ENCODE peak calls at places on chromosomes 5 and 9, in nine cellular contexts. One of them, this sample, is unnamed.

GRCh38 chr9:127545196-127546124 is 66.6 kb upstream of the STXBP1 start:
- DNase-seq in fibroblast of lung: peak; percentile 56
- DNase-seq in kidney: peak; percentile 93
- DNase-seq in HepG2: peak; percentile 96
- DNase-seq in neural progenitor cell: peak; percentile 42
- DNase-seq in neuronal stem cell: no peak
- DNase-seq in PC-3: peak; percentile 75
- DNase-seq in DND-41: no peak
- DNase-seq in HCT116: no peak
- DNase-seq in this sample: no peak

GRCh38 chr5:113487411-113487778 is 858 bp downstream of the MCC start:
- DNase-seq in fibroblast of lung: peak; percentile 18
- DNase-seq in kidney: peak; percentile 61
- DNase-seq in HepG2: no peak
- DNase-seq in neural progenitor cell: peak; percentile 42
- DNase-seq in neuronal stem cell: peak; percentile 18
- DNase-seq in PC-3: peak; percentile 38
- DNase-seq in DND-41: no peak
- DNase-seq in HCT116: peak; percentile 15
- DNase-seq in this sample: peak; percentile 49

GRCh38 chr5:68087866-68088265 is 127.7 kb upstream of the PIK3R1 start:
- DNase-seq in fibroblast of lung: no peak
- DNase-seq in kidney: no peak
- DNase-seq in HepG2: no peak
- DNase-seq in neural progenitor cell: no peak
- DNase-seq in neuronal stem cell: no peak
- DNase-seq in PC-3: no peak
- DNase-seq in DND-41: no peak
- DNase-seq in HCT116: no peak
- DNase-seq in this sample: peak; percentile 49

GRCh38 chr5:125659316-125660071 is 763.7 kb upstream of the GRAMD2B start:
- DNase-seq in fibroblast of lung: peak; percentile 91
- DNase-seq in kidney: peak; percentile 41
- DNase-seq in HepG2: no peak
- DNase-seq in neural progenitor cell: peak; percentile 78
- DNase-seq in neuronal stem cell: peak; percentile 78
- DNase-seq in PC-3: no peak
- DNase-seq in DND-41: no peak
- DNase-seq in HCT116: no peak
- DNase-seq in this sample: peak; percentile 69

GRCh38 chr5:169542811-169543210 is 40.8 kb upstream of the SPDL1 start:
- DNase-seq in fibroblast of lung: no peak
- DNase-seq in kidney: no peak
- DNase-seq in HepG2: no peak
- DNase-seq in neural progenitor cell: no peak
- DNase-seq in neuronal stem cell: no peak
- DNase-seq in PC-3: no peak
- DNase-seq in DND-41: no peak
- DNase-seq in HCT116: no peak
- DNase-seq in this sample: no peak

GRCh38 chr5:36355513-36355912 is 53.8 kb upstream of the RANBP3L start:
- DNase-seq in fibroblast of lung: no peak
- DNase-seq in kidney: no peak
- DNase-seq in HepG2: no peak
- DNase-seq in neural progenitor cell: no peak
- DNase-seq in neuronal stem cell: no peak
- DNase-seq in PC-3: no peak
- DNase-seq in DND-41: no peak
- DNase-seq in HCT116: no peak
- DNase-seq in this sample: no peak

GRCh38 chr9:114225534-114226288 is 70.4 kb downstream of the COL27A1 start:
- DNase-seq in fibroblast of lung: peak; percentile 36
- DNase-seq in kidney: no peak
- DNase-seq in HepG2: no peak
- DNase-seq in neural progenitor cell: no peak
- DNase-seq in neuronal stem cell: no peak
- DNase-seq in PC-3: peak; percentile 56
- DNase-seq in DND-41: no peak
- DNase-seq in HCT116: no peak
- DNase-seq in this sample: no peak

GRCh38 chr9:101691657-101692056 is 46.8 kb downstream of the GRIN3A start:
- DNase-seq in fibroblast of lung: no peak
- DNase-seq in kidney: no peak
- DNase-seq in HepG2: no peak
- DNase-seq in neural progenitor cell: no peak
- DNase-seq in neuronal stem cell: no peak
- DNase-seq in PC-3: no peak
- DNase-seq in DND-41: no peak
- DNase-seq in HCT116: no peak
- DNase-seq in this sample: no peak

GRCh38 chr9:121345070-121345469 is 25.0 kb downstream of the STOM start:
- DNase-seq in fibroblast of lung: no peak
- DNase-seq in kidney: no peak
- DNase-seq in HepG2: no peak
- DNase-seq in neural progenitor cell: no peak
- DNase-seq in neuronal stem cell: no peak
- DNase-seq in PC-3: no peak
- DNase-seq in DND-41: no peak
- DNase-seq in HCT116: no peak
- DNase-seq in this sample: no peak

GRCh38 chr5:37619353-37619752 is 220.5 kb downstream of the GDNF start:
- DNase-seq in fibroblast of lung: peak; percentile 89
- DNase-seq in kidney: no peak
- DNase-seq in HepG2: no peak
- DNase-seq in neural progenitor cell: no peak
- DNase-seq in neuronal stem cell: no peak
- DNase-seq in PC-3: no peak
- DNase-seq in DND-41: no peak
- DNase-seq in HCT116: no peak
- DNase-seq in this sample: peak; percentile 72

GRCh38 chr9:89009049-89009840 is 18.0 kb downstream of the S1PR3 start:
- DNase-seq in fibroblast of lung: no peak
- DNase-seq in kidney: no peak
- DNase-seq in HepG2: no peak
- DNase-seq in neural progenitor cell: no peak
- DNase-seq in neuronal stem cell: no peak
- DNase-seq in PC-3: no peak
- DNase-seq in DND-41: no peak
- DNase-seq in HCT116: no peak
- DNase-seq in this sample: no peak

GRCh38 chr5:77426670-77427069 is 65.4 kb downstream of the WDR41 start:
- DNase-seq in fibroblast of lung: peak; percentile 35
- DNase-seq in kidney: no peak
- DNase-seq in HepG2: peak; percentile 27
- DNase-seq in neural progenitor cell: no peak
- DNase-seq in neuronal stem cell: no peak
- DNase-seq in PC-3: peak; percentile 73
- DNase-seq in DND-41: no peak
- DNase-seq in HCT116: no peak
- DNase-seq in this sample: peak; percentile 42

GRCh38 chr9:113851860-113852259 is 24.2 kb upstream of the ZNF618 start:
- DNase-seq in fibroblast of lung: no peak
- DNase-seq in kidney: no peak
- DNase-seq in HepG2: no peak
- DNase-seq in neural progenitor cell: no peak
- DNase-seq in neuronal stem cell: no peak
- DNase-seq in PC-3: no peak
- DNase-seq in DND-41: no peak
- DNase-seq in HCT116: no peak
- DNase-seq in this sample: no peak

GRCh38 chr9:92976436-92976835 is 29.1 kb downstream of the FGD3 start:
- DNase-seq in fibroblast of lung: no peak
- DNase-seq in kidney: no peak
- DNase-seq in HepG2: no peak
- DNase-seq in neural progenitor cell: no peak
- DNase-seq in neuronal stem cell: no peak
- DNase-seq in PC-3: no peak
- DNase-seq in DND-41: no peak
- DNase-seq in HCT116: no peak
- DNase-seq in this sample: no peak

GRCh38 chr9:38107811-38108304 is 38.8 kb upstream of the SHB start:
- DNase-seq in fibroblast of lung: no peak
- DNase-seq in kidney: no peak
- DNase-seq in HepG2: no peak
- DNase-seq in neural progenitor cell: peak; percentile 85
- DNase-seq in neuronal stem cell: peak; percentile 48
- DNase-seq in PC-3: no peak
- DNase-seq in DND-41: no peak
- DNase-seq in HCT116: no peak
- DNase-seq in this sample: no peak

GRCh38 chr5:176446884-176447537 is 1.2 kb upstream of the FAF2 start:
- DNase-seq in fibroblast of lung: no peak
- DNase-seq in kidney: no peak
- DNase-seq in HepG2: no peak
- DNase-seq in neural progenitor cell: peak; percentile 41
- DNase-seq in neuronal stem cell: peak; percentile 2
- DNase-seq in PC-3: no peak
- DNase-seq in DND-41: peak; percentile 18
- DNase-seq in HCT116: no peak
- DNase-seq in this sample: no peak

GRCh38 chr9:94174164-94174563 is 84.9 kb upstream of the ZNF169 start:
- DNase-seq in fibroblast of lung: no peak
- DNase-seq in kidney: no peak
- DNase-seq in HepG2: no peak
- DNase-seq in neural progenitor cell: no peak
- DNase-seq in neuronal stem cell: no peak
- DNase-seq in PC-3: no peak
- DNase-seq in DND-41: no peak
- DNase-seq in HCT116: no peak
- DNase-seq in this sample: no peak

GRCh38 chr9:35696520-35697215 is 6.9 kb upstream of the TPM2 start:
- DNase-seq in fibroblast of lung: peak; percentile 55
- DNase-seq in kidney: peak; percentile 59
- DNase-seq in HepG2: peak; percentile 59
- DNase-seq in neural progenitor cell: peak; percentile 70
- DNase-seq in neuronal stem cell: no peak
- DNase-seq in PC-3: peak; percentile 49
- DNase-seq in DND-41: peak; percentile 49
- DNase-seq in HCT116: peak; percentile 37
- DNase-seq in this sample: peak; percentile 79
- H3K36me3 ChIP-seq in fibroblast of lung: peaks cover 44% of the 10 kb centered on the region
- H3K36me3 ChIP-seq in kidney: peaks cover 45% of the 10 kb centered on the region
- H3K36me3 ChIP-seq in HepG2: peaks cover 49% of the 10 kb centered on the region
- H3K36me3 ChIP-seq in neural progenitor cell: no peaks in the 10 kb centered on the region
- H3K36me3 ChIP-seq in neuronal stem cell: peaks cover 62% of the 10 kb centered on the region
- H3K36me3 ChIP-seq in PC-3: peaks cover 23% of the 10 kb centered on the region
- H3K36me3 ChIP-seq in DND-41: peaks cover 60% of the 10 kb centered on the region
- H3K36me3 ChIP-seq in HCT116: peaks cover 52% of the 10 kb centered on the region
- H3K36me3 ChIP-seq in this sample: peaks cover 62% of the 10 kb centered on the region

GRCh38 chr9:21381752-21382339 is 3.4 kb downstream of the IFNA2 start:
- DNase-seq in fibroblast of lung: no peak
- DNase-seq in kidney: no peak
- DNase-seq in HepG2: peak; percentile 36
- DNase-seq in neural progenitor cell: no peak
- DNase-seq in neuronal stem cell: no peak
- DNase-seq in PC-3: peak; percentile 74
- DNase-seq in DND-41: peak; percentile 17
- DNase-seq in HCT116: no peak
- DNase-seq in this sample: no peak
- H3K4me3 ChIP-seq in fibroblast of lung: no peak overlapping the region
- H3K4me3 ChIP-seq in kidney: no peak overlapping the region
- H3K4me3 ChIP-seq in HepG2: no peak overlapping the region
- H3K4me3 ChIP-seq in neural progenitor cell: no peak overlapping the region
- H3K4me3 ChIP-seq in neuronal stem cell: no peak overlapping the region
- H3K4me3 ChIP-seq in PC-3: no peak overlapping the region
- H3K4me3 ChIP-seq in DND-41: no peak overlapping the region
- H3K4me3 ChIP-seq in HCT116: no peak overlapping the region
- H3K4me3 ChIP-seq in this sample: no peak overlapping the region

DNA sequence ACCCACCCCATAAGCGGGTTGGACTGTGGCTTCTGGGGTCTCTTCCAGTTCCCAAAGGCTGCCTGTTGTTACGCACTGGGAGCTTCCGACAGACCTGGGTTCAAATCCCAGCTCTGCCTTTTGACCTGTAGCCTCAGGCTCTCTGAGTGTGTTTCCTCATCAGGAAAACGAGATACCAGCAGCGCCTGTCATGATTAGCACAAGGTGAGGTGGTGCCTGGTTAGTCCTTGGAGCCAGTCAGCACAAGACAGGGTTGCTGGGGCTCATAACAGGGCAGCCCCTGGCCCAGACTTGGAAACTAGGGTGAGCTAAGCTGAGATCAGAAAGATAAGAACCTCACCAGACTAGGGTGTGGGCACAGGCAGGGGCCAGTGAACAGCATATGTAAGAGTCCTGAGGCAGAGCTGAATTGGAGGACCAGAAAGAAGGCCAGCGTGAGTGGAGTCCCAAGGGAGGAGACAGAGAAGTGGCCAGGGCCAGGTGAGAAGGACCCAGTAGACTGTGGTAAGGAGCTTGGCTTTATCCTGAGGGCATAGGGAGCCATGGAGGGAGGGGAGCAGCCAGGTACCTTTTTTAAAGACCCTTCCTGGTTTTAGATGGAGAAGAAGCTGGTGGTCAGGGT is 42.7 kb upstream of the FUBP3 start:
- DNase-seq in fibroblast of lung: no peak
- DNase-seq in kidney: no peak
- DNase-seq in HepG2: no peak
- DNase-seq in neural progenitor cell: no peak
- DNase-seq in neuronal stem cell: no peak
- DNase-seq in PC-3: no peak
- DNase-seq in DND-41: no peak
- DNase-seq in HCT116: no peak
- DNase-seq in this sample: no peak
- H3K9ac ChIP-seq in fibroblast of lung: no peak overlapping the region
- H3K9ac ChIP-seq in kidney: no peak overlapping the region
- H3K9ac ChIP-seq in HepG2: no peak overlapping the region
- H3K9ac ChIP-seq in neural progenitor cell: no peak overlapping the region
- H3K9ac ChIP-seq in neuronal stem cell: no peak overlapping the region
- H3K9ac ChIP-seq in PC-3: no peak overlapping the region
- H3K9ac ChIP-seq in DND-41: no peak overlapping the region
- H3K9ac ChIP-seq in HCT116: no peak overlapping the region
- H3K9ac ChIP-seq in this sample: no peak overlapping the region

GRCh38 chr9:130023147-130023787 is 19.7 kb downstream of the FNBP1 start:
- DNase-seq in fibroblast of lung: no peak
- DNase-seq in kidney: no peak
- DNase-seq in HepG2: no peak
- DNase-seq in neural progenitor cell: no peak
- DNase-seq in neuronal stem cell: no peak
- DNase-seq in PC-3: peak; percentile 85
- DNase-seq in DND-41: no peak
- DNase-seq in HCT116: no peak
- DNase-seq in this sample: no peak

GRCh38 chr9:130021123-130021522 is 21.9 kb downstream of the FNBP1 start:
- DNase-seq in fibroblast of lung: no peak
- DNase-seq in kidney: no peak
- DNase-seq in HepG2: no peak
- DNase-seq in neural progenitor cell: no peak
- DNase-seq in neuronal stem cell: no peak
- DNase-seq in PC-3: peak; percentile 37
- DNase-seq in DND-41: no peak
- DNase-seq in HCT116: no peak
- DNase-seq in this sample: no peak

GRCh38 chr9:130022566-130023146 is 20.3 kb downstream of the FNBP1 start:
- DNase-seq in fibroblast of lung: no peak
- DNase-seq in kidney: no peak
- DNase-seq in HepG2: no peak
- DNase-seq in neural progenitor cell: no peak
- DNase-seq in neuronal stem cell: no peak
- DNase-seq in PC-3: no peak
- DNase-seq in DND-41: no peak
- DNase-seq in HCT116: no peak
- DNase-seq in this sample: no peak

GRCh38 chr9:130018260-130018659 is 24.7 kb downstream of the FNBP1 start:
- DNase-seq in fibroblast of lung: no peak
- DNase-seq in kidney: no peak
- DNase-seq in HepG2: no peak
- DNase-seq in neural progenitor cell: no peak
- DNase-seq in neuronal stem cell: no peak
- DNase-seq in PC-3: no peak
- DNase-seq in DND-41: no peak
- DNase-seq in HCT116: no peak
- DNase-seq in this sample: no peak

GRCh38 chr9:130020618-130021017 is 22.4 kb downstream of the FNBP1 start:
- DNase-seq in fibroblast of lung: no peak
- DNase-seq in kidney: no peak
- DNase-seq in HepG2: no peak
- DNase-seq in neural progenitor cell: no peak
- DNase-seq in neuronal stem cell: no peak
- DNase-seq in PC-3: no peak
- DNase-seq in DND-41: no peak
- DNase-seq in HCT116: no peak
- DNase-seq in this sample: no peak
- H3K36me3 ChIP-seq in fibroblast of lung: no peaks in the 10 kb centered on the region
- H3K36me3 ChIP-seq in kidney: no peaks in the 10 kb centered on the region
- H3K36me3 ChIP-seq in HepG2: no peaks in the 10 kb centered on the region
- H3K36me3 ChIP-seq in neural progenitor cell: no peaks in the 10 kb centered on the region
- H3K36me3 ChIP-seq in neuronal stem cell: peaks cover 6% of the 10 kb centered on the region
- H3K36me3 ChIP-seq in PC-3: peaks cover 3% of the 10 kb centered on the region
- H3K36me3 ChIP-seq in DND-41: peaks cover 61% of the 10 kb centered on the region
- H3K36me3 ChIP-seq in HCT116: no peaks in the 10 kb centered on the region
- H3K36me3 ChIP-seq in this sample: peaks cover 2% of the 10 kb centered on the region